ENCODE peak calls at places on chromosomes 3 and 15, in four cellular contexts. R is psoas muscle, G is HFF-Myc, V is mammary epithelial cell. O is an unnamed sample.

GRCh38 chr15:45573961-45574629 is 13.1 kb upstream of the BLOC1S6 start:
- DNase-seq in V (no peak), R (no peak), G (no peak), O (no peak)

GRCh38 chr3:73449774-73450173 is 175.0 kb downstream of the PDZRN3 start:
- DNase-seq in G (no peak), V (no peak), R (no peak), O (no peak)

GRCh38 chr3:52293491-52294319 is 6.1 kb downstream of the GLYCTK start:
- DNase-seq in V (no peak), G (no peak), R (no peak), O (no peak)

GRCh38 chr3:18335202-18335601 is 89.9 kb downstream of the SATB1 start:
- DNase-seq in R (no peak), G (no peak), V (peak; percentile 0), O (no peak)

GRCh38 chr3:38564631-38565338 is 68.6 kb downstream of the EXOG start:
- DNase-seq in G (no peak), V (no peak), R (no peak), O (no peak)

GRCh38 chr3:67783281-67784250 is 129.2 kb upstream of the SUCLG2 start:
- DNase-seq in G (no peak), V (no peak), R (no peak), O (no peak)

GRCh38 chr15:83694030-83694429 is 40.1 kb downstream of the ADAMTSL3 start:
- DNase-seq in G (no peak), V (no peak), R (no peak), O (peak; percentile 61)

GRCh38 chr3:194129581-194130133 is 6.3 kb upstream of the HES1 start:
- DNase-seq in G (no peak), V (no peak), R (peak; percentile 21), O (peak; percentile 25)

GRCh38 chr15:88622605-88622975 is 1.4 kb downstream of the AEN start:
- DNase-seq in V (no peak), G (no peak), R (no peak), O (no peak)

GRCh38 chr15:33048255-33048654 is 146.3 kb downstream of the FMN1 start:
- DNase-seq in R (no peak), V (no peak), G (no peak), O (no peak)

GRCh38 chr3:87367752-87368151 is 91.4 kb upstream of the POU1F1 start:
- DNase-seq in V (no peak), R (no peak), G (no peak), O (no peak)

GRCh38 chr3:25532763-25533162 is 104.7 kb downstream of the RARB start:
- DNase-seq in R (no peak), G (no peak), V (no peak), O (peak; percentile 57)

GRCh38 chr3:29183346-29184087 is 97.4 kb upstream of the RBMS3 start:
- DNase-seq in R (no peak), V (peak; percentile 49), G (no peak), O (peak; percentile 76)

GRCh38 chr15:39397883-39398282 is 183.0 kb upstream of the THBS1 start:
- DNase-seq in G (no peak), V (no peak), R (no peak), O (no peak)

GRCh38 chr3:153165211-153165815 is 3.3 kb downstream of the RAP2B start:
- DNase-seq in G (no peak), R (no peak), V (no peak), O (no peak)

GRCh38 chr15:99845009-99845408 is 111.8 kb upstream of the LYSMD4 start:
- DNase-seq in V (peak; percentile 59), G (no peak), R (no peak), O (peak; percentile 28)

GRCh38 chr3:164851204-164851603 is 227.1 kb downstream of the SI start:
- DNase-seq in G (no peak), V (no peak), R (no peak), O (no peak)

GRCh38 chr3:142154186-142154585 is 4.8 kb upstream of the TFDP2 start:
- DNase-seq in G (no peak), V (peak; percentile 29), R (no peak), O (no peak)

GRCh38 chr3:185030399-185030798 is 122.5 kb downstream of the C3orf70 start:
- DNase-seq in G (no peak), V (no peak), R (no peak), O (no peak)

GRCh38 chr3:105367063-105367405 is 325 bp downstream of the ALCAM start:
- DNase-seq in R (no peak), G (no peak), V (no peak), O (no peak)

GRCh38 chr3:165346503-165346902 is 150.3 kb upstream of the SLITRK3 start:
- DNase-seq in V (no peak), G (no peak), R (no peak), O (no peak)

GRCh38 chr3:148089171-148089570 is 608.5 kb upstream of the AGTR1 start:
- DNase-seq in V (no peak), G (no peak), R (no peak), O (no peak)

GRCh38 chr3:4687167-4687566 is 194.0 kb downstream of the ITPR1 start:
- DNase-seq in R (no peak), V (no peak), G (no peak), O (no peak)

GRCh38 chr15:74302821-74303359 is 64.6 kb downstream of the CYP11A1 start:
- DNase-seq in G (no peak), R (no peak), V (peak; percentile 15), O (no peak)

GRCh38 chr3:13780432-13781173 is 99.3 kb downstream of the WNT7A start:
- DNase-seq in G (no peak), R (no peak), V (peak; percentile 23), O (no peak)

GRCh38 chr3:83821526-83821925 is 1137.3 kb upstream of the CADM2 start:
- DNase-seq in R (no peak), G (no peak), V (no peak), O (no peak)

GRCh38 chr3:177179281-177180067 is 17.8 kb downstream of the TBL1XR1 start:
- DNase-seq in R (no peak), V (no peak), G (no peak), O (no peak)

GRCh38 chr3:16419640-16420039 is 93.9 kb downstream of the RFTN1 start:
- DNase-seq in G (no peak), R (no peak), V (no peak), O (peak; percentile 56)

GRCh38 chr3:133301731-133302130 is 98.1 kb upstream of the BFSP2 start:
- DNase-seq in V (no peak), R (no peak), G (no peak), O (peak; percentile 65)

GRCh38 chr3:133301194-133301593 is 98.7 kb upstream of the BFSP2 start:
- DNase-seq in V (peak; percentile 81), R (no peak), G (peak; percentile 16), O (peak; percentile 96)

DNA sequence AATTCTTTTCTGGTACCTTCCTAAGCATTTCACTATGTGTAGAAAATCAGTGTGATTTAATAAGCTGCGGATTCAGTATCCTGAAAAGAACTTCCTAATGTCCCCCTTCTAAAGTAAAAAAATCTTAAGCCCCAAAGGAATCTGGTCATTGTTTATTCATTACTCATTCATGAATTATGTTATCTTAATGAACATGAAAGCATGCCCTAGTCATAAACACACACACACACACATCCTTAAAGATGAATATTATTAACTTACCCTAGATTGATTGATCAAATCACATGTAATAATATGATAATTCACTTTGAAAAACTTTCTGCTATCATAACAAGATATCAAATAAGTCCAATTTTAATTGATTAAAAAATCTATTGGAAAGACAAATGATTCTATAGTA is 96.4 kb upstream of the BFSP2 start:
- DNase-seq in R (no peak), G (no peak), V (no peak), O (no peak)
- TF ChIP-seq CTCF in R (no peak), G (no peak), V (no peak), O (no peak)

DNA sequence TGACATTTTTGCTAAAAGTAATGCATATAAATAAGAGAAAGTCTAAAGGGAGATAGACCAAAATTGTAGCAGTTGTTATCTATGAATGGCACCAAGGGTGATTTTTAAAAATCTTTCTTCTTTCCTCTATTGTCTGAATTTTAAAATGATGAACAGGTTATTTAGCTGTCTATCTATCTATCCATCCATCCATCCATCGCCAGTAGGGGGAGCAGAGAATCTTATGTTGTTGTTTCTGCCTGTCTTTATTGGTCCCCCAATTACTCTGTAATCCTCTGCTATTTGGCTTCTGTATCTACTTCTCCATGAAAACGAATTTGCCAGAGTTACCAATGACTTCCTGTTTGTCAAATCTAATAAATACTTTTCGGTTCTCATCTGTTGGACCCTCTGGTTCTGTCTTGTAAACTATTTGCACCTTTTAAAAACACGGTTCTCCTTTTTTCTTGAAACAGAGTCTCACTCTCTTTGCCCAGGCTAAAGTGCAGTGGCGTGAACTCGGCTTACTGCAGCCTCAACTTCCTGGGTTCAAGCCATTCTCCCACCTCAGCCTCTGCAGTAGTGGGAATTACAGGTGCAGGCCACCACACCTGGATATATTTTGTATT is 86.0 kb downstream of the ECT2 start:
- DNase-seq in V (peak; percentile 27), R (no peak), G (peak; percentile 49), O (peak; percentile 66)
- TF ChIP-seq CTCF in V (peak; percentile 70), R (peak; percentile 44), G (peak; percentile 69), O (peak; percentile 74)

GRCh38 chr15:50628421-50628820 is 58.2 kb downstream of the TRPM7 start:
- DNase-seq in V (no peak), G (no peak), R (no peak), O (no peak)
- TF ChIP-seq CTCF in V (no peak), G (no peak), R (no peak), O (no peak)

GRCh38 chr15:58448906-58449305 is 17.1 kb downstream of the LIPC start:
- DNase-seq in V (no peak), R (no peak), G (no peak), O (no peak)

GRCh38 chr15:58446521-58446920 is 14.7 kb downstream of the LIPC start:
- DNase-seq in V (no peak), R (no peak), G (no peak), O (no peak)

GRCh38 chr15:58445861-58446260 is 14.1 kb downstream of the LIPC start:
- DNase-seq in G (no peak), R (no peak), V (no peak), O (no peak)

GRCh38 chr15:58448331-58448730 is 16.5 kb downstream of the LIPC start:
- DNase-seq in V (no peak), R (no peak), G (no peak), O (no peak)

DNA sequence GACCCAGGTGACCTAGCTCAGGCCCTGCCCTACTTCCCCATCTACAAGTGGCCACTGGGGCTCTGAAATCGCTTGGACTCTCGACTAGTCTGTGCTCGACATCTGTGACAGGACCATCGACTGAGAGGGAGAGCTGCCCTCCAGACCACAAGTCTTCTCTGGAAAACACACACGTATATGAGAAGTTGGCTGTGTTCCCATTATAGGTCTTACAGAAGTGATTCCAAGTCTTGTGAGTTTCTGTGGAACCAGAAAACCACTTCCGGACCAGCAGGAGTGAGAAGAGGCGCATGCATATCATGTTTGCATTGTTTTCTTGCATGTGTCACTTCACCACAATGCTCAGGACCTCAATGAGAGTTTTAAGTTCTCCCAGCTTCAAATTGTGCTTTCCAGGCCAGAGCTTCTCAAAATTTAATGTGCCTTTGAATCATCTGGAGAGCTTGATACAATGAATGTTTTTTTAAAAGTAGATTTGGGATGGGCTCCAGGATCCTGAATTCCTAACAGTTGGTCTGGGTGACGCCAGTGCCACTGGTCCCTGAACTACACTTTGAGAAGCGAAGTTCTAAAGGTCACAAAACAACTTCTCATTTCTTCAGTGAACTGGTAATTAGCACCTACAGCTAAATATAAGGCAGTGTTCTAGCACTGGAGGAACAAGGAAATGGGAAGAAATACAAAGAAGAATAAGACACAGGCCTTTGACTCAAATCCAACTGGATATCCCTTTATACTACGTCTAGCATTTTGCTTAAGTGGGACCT is 15.6 kb downstream of the LIPC start:
- DNase-seq in V (peak; percentile 79), R (no peak), G (peak; percentile 65), O (peak; percentile 94)
- TF ChIP-seq CTCF in V (no peak), R (no peak), G (no peak), O (peak; percentile 19)

GRCh38 chr15:75647370-75648155 is at the start of gene SNX33:
- DNase-seq in V (peak; percentile 84), G (no peak), R (peak; percentile 84), O (peak; percentile 75)
- TF ChIP-seq CTCF in V (peak; percentile 12), G (peak; percentile 64), R (peak; percentile 41), O (peak; percentile 54)

O was measured in brain microvascular endothelial cell.